ENCODE peak calls at places on chromosomes 13 and 19, in ten cellular contexts. O is thoracic aorta, C is GM23338, I is brain microvascular endothelial cell, R is tibial nerve, B is A549, N is IMR-90, E is body of pancreas, H is cardiac fibroblast, T is foreskin fibroblast. W is an unnamed sample.

GRCh38 chr13:49499889-49500660 is 4.3 kb downstream of the PHF11 start:
- DNase-seq in E (no peak), N (peak; percentile 90), O (no peak), H (peak; percentile 58), T (peak; percentile 70), B (no peak), I (peak; percentile 63), R (no peak), C (no peak), W (no peak)

GRCh38 chr19:1394252-1395193 is 6.8 kb downstream of the GAMT start:
- DNase-seq in E (peak; percentile 96), B (no peak), R (no peak), O (no peak), H (no peak), C (no peak), I (no peak), T (no peak), N (no peak), W (no peak)

GRCh38 chr19:46764817-46765291 is 18.6 kb upstream of the STRN4 start:
- DNase-seq in B (no peak), H (no peak), N (no peak), I (no peak), C (no peak), R (no peak), T (no peak), E (peak; percentile 83), O (no peak), W (no peak)

GRCh38 chr19:50368649-50369570 is 3.5 kb upstream of the NAPSA start:
- DNase-seq in H (peak; percentile 94), E (peak; percentile 88), C (peak; percentile 93), R (peak; percentile 77), B (peak; percentile 95), O (peak; percentile 51), N (peak; percentile 83), I (peak; percentile 87), T (peak; percentile 91), W (peak; percentile 55)

GRCh38 chr13:27988520-27988919 is at the start of gene URAD:
- DNase-seq in T (no peak), E (no peak), B (peak; percentile 6), R (no peak), N (no peak), I (no peak), O (no peak), H (no peak), C (no peak), W (no peak)

GRCh38 chr19:51552996-51553725 is 17.9 kb upstream of the ZNF175 start:
- DNase-seq in H (peak; percentile 68), B (peak; percentile 29), E (peak; percentile 71), O (no peak), N (peak; percentile 47), I (peak; percentile 70), R (peak; percentile 41), T (peak; percentile 69), C (peak; percentile 97), W (peak; percentile 33)

GRCh38 chr19:34171539-34171876 is 796 bp upstream of the LSM14A start:
- DNase-seq in C (no peak), N (peak; percentile 93), E (no peak), I (peak; percentile 55), O (no peak), H (no peak), R (no peak), B (no peak), T (peak; percentile 89), W (no peak)

GRCh38 chr19:1164684-1165531 is 9.2 kb downstream of the SBNO2 start:
- DNase-seq in C (no peak), H (no peak), E (no peak), N (no peak), R (no peak), I (no peak), B (no peak), O (no peak), T (no peak), W (no peak)

GRCh38 chr13:72025836-72026235 is 158.8 kb upstream of the DACH1 start:
- DNase-seq in R (no peak), I (no peak), E (no peak), T (no peak), N (no peak), H (no peak), C (no peak), B (no peak), O (no peak), W (no peak)

GRCh38 chr13:24032674-24033073 is 127.8 kb upstream of the SPATA13 start:
- DNase-seq in O (no peak), H (peak; percentile 48), B (peak; percentile 28), I (no peak), R (no peak), E (peak; percentile 66), C (no peak), N (peak; percentile 34), T (peak; percentile 56), W (no peak)

GRCh38 chr19:5893907-5894703 is 9.5 kb downstream of the NDUFA11 start:
- DNase-seq in R (no peak), N (no peak), E (no peak), H (no peak), I (no peak), B (no peak), O (no peak), C (no peak), T (peak; percentile 38), W (no peak)

DNA sequence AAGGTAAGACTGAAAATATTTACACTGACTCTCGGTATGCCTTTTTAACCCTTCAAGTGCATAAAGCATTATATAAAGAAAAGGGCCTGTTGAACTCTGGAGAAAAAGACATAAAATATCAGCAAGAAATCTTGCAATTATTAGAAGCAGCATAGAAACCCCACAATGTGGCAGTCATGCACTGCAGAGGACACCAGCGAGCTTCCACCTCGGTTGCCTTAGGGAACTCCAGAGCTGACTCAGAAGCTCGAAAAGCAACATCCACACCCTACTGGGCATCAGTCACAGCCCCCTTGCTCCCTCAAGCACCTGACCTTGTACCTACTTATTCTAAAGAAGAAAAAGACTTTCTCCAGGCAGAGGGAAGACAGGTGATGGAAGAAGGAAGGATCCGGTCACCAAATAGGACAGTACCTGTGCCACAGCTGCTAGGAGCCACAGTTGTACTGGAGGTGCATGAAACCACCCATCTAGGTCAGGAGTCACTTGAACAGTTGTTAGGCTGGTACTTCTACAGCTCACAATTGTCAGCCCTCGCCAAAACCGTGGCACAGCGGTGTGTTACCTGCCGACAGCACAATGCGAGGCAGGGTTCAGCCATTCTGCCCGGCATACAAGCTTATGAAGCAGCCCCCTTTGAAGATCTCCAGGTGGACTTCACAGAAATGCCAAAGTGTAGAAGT is 2.9 kb downstream of the ZNF816 start:
- DNase-seq in E (no peak), C (no peak), B (no peak), N (no peak), O (no peak), T (no peak), R (no peak), H (no peak), I (no peak), W (no peak)
- TF ChIP-seq CTCF in E (no peak), C (peak; percentile 8), B (no peak), N (no peak), O (no peak), T (no peak), R (no peak), H (no peak), I (no peak), W (no peak)

DNA sequence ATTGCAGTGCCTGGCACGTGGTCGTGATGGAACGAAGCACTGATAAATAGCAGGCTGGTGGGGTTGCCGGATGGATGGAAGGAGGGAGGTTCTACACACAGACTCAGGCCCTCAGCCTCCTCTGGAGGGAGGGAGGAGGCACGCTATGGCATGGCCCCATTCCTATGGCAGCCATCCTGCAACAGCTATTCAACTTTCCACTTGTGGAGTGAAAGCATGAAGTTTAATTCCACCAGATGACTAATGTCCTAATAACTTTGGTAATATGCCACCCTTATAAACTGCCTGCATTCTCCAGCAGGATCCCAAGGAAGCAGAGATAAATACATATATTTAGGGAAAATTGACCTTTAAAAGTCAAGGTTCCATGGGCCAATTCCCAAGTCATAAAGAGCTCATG is 92.4 kb downstream of the KL start:
- DNase-seq in T (peak; percentile 81), O (no peak), B (no peak), H (peak; percentile 46), R (no peak), C (no peak), N (peak; percentile 71), I (no peak), E (no peak), W (no peak)
- H3K4me3 ChIP-seq in T (no peak overlapping the region), O (no peak overlapping the region), B (no peak overlapping the region), H (no peak overlapping the region), R (no peak overlapping the region), C (no peak overlapping the region), N (no peak overlapping the region), I (no peak overlapping the region), E (no peak overlapping the region), W (no peak overlapping the region)

GRCh38 chr13:35720290-35720689 is 243.8 kb upstream of the MAB21L1 start:
- DNase-seq in N (no peak), I (no peak), H (no peak), B (no peak), C (no peak), E (no peak), R (no peak), T (no peak), O (no peak), W (no peak)

GRCh38 chr13:35720690-35721554 is 244.4 kb upstream of the MAB21L1 start:
- DNase-seq in T (peak; percentile 78), B (peak; percentile 39), R (no peak), N (peak; percentile 46), H (peak; percentile 62), I (peak; percentile 12), E (peak; percentile 53), O (no peak), C (peak; percentile 84), W (no peak)

GRCh38 chr13:35716186-35716585 is 239.7 kb upstream of the MAB21L1 start:
- DNase-seq in H (peak; percentile 37), R (no peak), B (no peak), N (peak; percentile 26), E (no peak), C (no peak), I (no peak), O (no peak), T (peak; percentile 67), W (no peak)

GRCh38 chr13:35716644-35717170 is 240.2 kb upstream of the MAB21L1 start:
- DNase-seq in B (no peak), N (no peak), E (no peak), O (no peak), I (no peak), T (no peak), R (no peak), H (no peak), C (no peak), W (no peak)

DNA sequence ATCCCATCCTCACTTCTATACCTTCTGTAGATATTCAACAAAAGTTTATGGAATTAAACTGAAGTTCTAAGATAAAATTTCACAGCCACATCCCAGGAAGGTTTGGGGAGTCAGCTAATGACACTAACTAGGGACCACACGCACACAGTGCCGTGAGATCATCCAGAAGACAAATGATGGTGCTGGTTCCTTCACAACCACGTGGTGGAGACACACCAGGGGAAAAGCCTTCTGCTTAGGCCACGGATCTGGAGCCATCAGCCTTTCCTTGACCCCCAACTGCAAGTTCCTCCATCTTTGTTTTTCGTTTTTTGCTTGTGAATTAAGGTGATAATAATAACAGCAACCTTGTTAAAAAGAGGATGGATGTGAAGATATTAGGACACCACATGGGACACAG is 241.6 kb upstream of the MAB21L1 start:
- DNase-seq in T (no peak), E (no peak), C (no peak), R (no peak), O (no peak), I (no peak), H (no peak), B (peak; percentile 12), N (no peak), W (no peak)
- TF ChIP-seq CTCF in T (no peak), E (no peak), C (no peak), R (no peak), O (no peak), I (no peak), H (no peak), B (no peak), N (no peak), W (peak; percentile 19)

GRCh38 chr19:3095375-3096191 is 1.4 kb downstream of the GNA11 start:
- DNase-seq in H (peak; percentile 7), R (no peak), N (no peak), O (no peak), T (peak; percentile 32), C (peak; percentile 92), I (no peak), E (peak; percentile 43), B (no peak), W (no peak)
- H3K4me3 ChIP-seq in H (peak overlapping the region; percentile 97), R (peak overlapping the region; percentile 99), N (peak overlapping the region; percentile 99), O (peak overlapping the region; percentile 91), T (peak overlapping the region; percentile 79), C (peak overlapping the region; percentile 81), I (peak overlapping the region; percentile 89), E (peak overlapping the region; percentile 84), B (peak overlapping the region; percentile 94), W (peak overlapping the region; percentile 97)